ENCODE peak calls at places on chromosome 7, in eight cellular contexts. K, B, W, Y, H, G, M and C are unnamed samples.

GRCh38 chr7:101614939-101615302 is 14.2 kb downstream of the MYL10 start:
- DNase-seq in K (peak), Y (no peak), M (no peak), W (no peak), H (peak), G (peak), B (no peak), C (no peak)

GRCh38 chr7:104621332-104621731 is 292.9 kb downstream of the LHFPL3 start:
- DNase-seq in H (no peak), B (no peak), Y (no peak), G (no peak), W (no peak), M (no peak), K (no peak), C (no peak)

GRCh38 chr7:45359250-45359649 is 201.7 kb downstream of the RAMP3 start:
- DNase-seq in B (no peak), M (no peak), K (no peak), H (no peak), W (no peak), Y (no peak), G (no peak), C (no peak)

GRCh38 chr7:143256932-143257331 is 6.3 kb upstream of the GSTK1 start:
- DNase-seq in Y (no peak), M (no peak), W (no peak), B (no peak), H (no peak), G (no peak), K (no peak), C (no peak)

GRCh38 chr7:50308301-50309129 is 4.0 kb downstream of the IKZF1 start:
- DNase-seq in M (no peak), Y (peak), H (no peak), G (no peak), W (peak), B (no peak), K (no peak), C (no peak)

GRCh38 chr7:55193245-55193644 is 171.9 kb upstream of the LANCL2 start:
- DNase-seq in G (no peak), Y (no peak), H (no peak), K (no peak), W (no peak), B (no peak), M (no peak), C (no peak)

GRCh38 chr7:151813445-151813844 is 63.5 kb downstream of the PRKAG2 start:
- DNase-seq in W (no peak), G (no peak), Y (no peak), M (no peak), B (no peak), H (no peak), K (no peak), C (no peak)

GRCh38 chr7:5296627-5297226 is 14.0 kb downstream of the SLC29A4 start:
- DNase-seq in M (peak), G (no peak), W (peak), H (no peak), B (no peak), Y (peak), K (no peak), C (peak)

GRCh38 chr7:29234438-29234837 is 39.9 kb downstream of the CHN2 start:
- DNase-seq in Y (no peak), M (no peak), W (no peak), H (no peak), B (no peak), G (no peak), K (no peak), C (no peak)

GRCh38 chr7:22485189-22485588 is 14.8 kb downstream of the STEAP1B start:
- DNase-seq in K (no peak), B (no peak), W (no peak), G (peak), Y (peak), H (no peak), M (no peak), C (no peak)

GRCh38 chr7:112869111-112869774 is 79.0 kb upstream of the TMEM168 start:
- DNase-seq in H (no peak), G (peak), K (peak), Y (peak), B (peak), W (peak), M (peak), C (peak)

GRCh38 chr7:153858335-153858734 is 193.9 kb upstream of the DPP6 start:
- DNase-seq in M (no peak), H (no peak), Y (no peak), G (no peak), K (peak), B (no peak), W (no peak), C (no peak)

GRCh38 chr7:30349816-30350215 is 65.4 kb downstream of the ZNRF2 start:
- DNase-seq in W (no peak), Y (no peak), H (no peak), B (no peak), G (no peak), K (no peak), M (no peak), C (no peak)

GRCh38 chr7:128954830-128955797 is 17.4 kb downstream of the IRF5 start:
- DNase-seq in M (no peak), K (peak), B (no peak), G (peak), Y (no peak), H (peak), W (no peak), C (no peak)

GRCh38 chr7:157785021-157785441 is 448.2 kb downstream of the DNAJB6 start:
- DNase-seq in Y (no peak), M (no peak), W (no peak), G (no peak), K (no peak), H (no peak), B (no peak), C (no peak)

GRCh38 chr7:152341039-152341913 is 94.5 kb downstream of the KMT2C start:
- DNase-seq in G (peak), W (no peak), B (no peak), H (peak), Y (no peak), K (peak), M (peak), C (no peak)

GRCh38 chr7:121259826-121260225 is 69.0 kb upstream of the WNT16 start:
- DNase-seq in H (no peak), G (no peak), K (no peak), Y (no peak), W (no peak), B (no peak), M (no peak), C (no peak)

GRCh38 chr7:141550694-141551079 is 523 bp upstream of the AGK start:
- DNase-seq in W (no peak), K (peak), Y (no peak), M (peak), B (no peak), H (peak), G (peak), C (no peak)

GRCh38 chr7:55260171-55260570 is 105.0 kb upstream of the LANCL2 start:
- DNase-seq in W (no peak), G (no peak), K (no peak), Y (no peak), M (no peak), H (no peak), B (no peak), C (no peak)

GRCh38 chr7:117302396-117302795 is 20.5 kb downstream of the WNT2 start:
- DNase-seq in G (no peak), Y (no peak), W (no peak), K (no peak), B (no peak), H (no peak), M (no peak), C (no peak)

GRCh38 chr7:25565949-25566348 is 337.7 kb upstream of the NPVF start:
- DNase-seq in G (peak), W (peak), H (peak), Y (peak), M (peak), K (peak), B (no peak), C (peak)

GRCh38 chr7:116172353-116172752 is 38.0 kb upstream of the TES start:
- DNase-seq in B (no peak), G (peak), H (no peak), W (no peak), M (no peak), K (peak), Y (no peak), C (no peak)